ENCODE peak calls at places on chromosome 19, in six cellular contexts. G is CD8-positive, alpha-beta memory T cell; B is activated naive CD4-positive, alpha-beta T cell; Q is NCI-H1105; T is NCI-H446 treated with DMSO at 0.1 percent for 48 hours; H is tibial artery. S is an unnamed sample.

GRCh38 chr19:47699360-47699917 is 13.8 kb upstream of the EHD2 start:
- DNase-seq in G (no peak), B (peak; percentile 11), Q (no peak), T (peak; percentile 23), H (peak; percentile 67), S (no peak)

GRCh38 chr19:4369888-4370260 is 26.5 kb downstream of the MPND start:
- DNase-seq in G (peak; percentile 72), B (peak; percentile 44), Q (no peak), T (no peak), H (peak; percentile 68), S (no peak)

GRCh38 chr19:4310247-4311121 is 6.1 kb downstream of the FSD1 start:
- DNase-seq in G (no peak), B (no peak), Q (no peak), T (no peak), H (no peak), S (no peak)

GRCh38 chr19:48393559-48394330 is at the start of gene GRIN2D:
- DNase-seq in G (peak; percentile 16), B (no peak), Q (no peak), T (no peak), H (no peak), S (no peak)

GRCh38 chr19:12648088-12648487 is 18.5 kb downstream of the MAN2B1 start:
- DNase-seq in G (no peak), B (no peak), Q (peak; percentile 10), T (no peak), H (no peak), S (no peak)

GRCh38 chr19:46213156-46213555 is 16.4 kb upstream of the IGFL1 start:
- DNase-seq in G (no peak), B (no peak), Q (no peak), T (no peak), H (no peak), S (no peak)

GRCh38 chr19:38666662-38667448 is 19.4 kb downstream of the ACTN4 start:
- DNase-seq in G (peak; percentile 42), B (no peak), Q (no peak), T (peak; percentile 19), H (peak; percentile 83), S (peak; percentile 17)

GRCh38 chr19:55593096-55593772 is 6.1 kb downstream of the FIZ1 start:
- DNase-seq in G (no peak), B (no peak), Q (no peak), T (no peak), H (no peak), S (no peak)

GRCh38 chr19:35095667-35096368 is 19.8 kb upstream of the FXYD3 start:
- DNase-seq in G (no peak), B (no peak), Q (no peak), T (no peak), H (no peak), S (no peak)

GRCh38 chr19:973726-974563 is 10.2 kb upstream of the WDR18 start:
- DNase-seq in G (no peak), B (no peak), Q (no peak), T (no peak), H (no peak), S (no peak)

GRCh38 chr19:7516281-7516862 is 469 bp downstream of the ZNF358 start:
- DNase-seq in G (no peak), B (no peak), Q (no peak), T (no peak), H (peak; percentile 66), S (no peak)

GRCh38 chr19:53372196-53372595 is 6.7 kb downstream of the ZNF525 start:
- DNase-seq in G (no peak), B (no peak), Q (no peak), T (no peak), H (no peak), S (no peak)

GRCh38 chr19:2982983-2983350 is 5.6 kb downstream of the TLE6 start:
- DNase-seq in G (no peak), B (no peak), Q (peak; percentile 96), T (peak; percentile 99), H (peak; percentile 99), S (no peak)

GRCh38 chr19:2199215-2199614 is 35.5 kb downstream of the DOT1L start:
- DNase-seq in G (no peak), B (no peak), Q (no peak), T (no peak), H (no peak), S (no peak)

GRCh38 chr19:40610396-40611064 is 9.4 kb downstream of the LTBP4 start:
- DNase-seq in G (peak; percentile 74), B (peak; percentile 55), Q (peak; percentile 33), T (no peak), H (peak; percentile 88), S (no peak)

GRCh38 chr19:45498411-45499195 is at the start of gene PPM1N:
- DNase-seq in G (peak; percentile 64), B (peak; percentile 33), Q (peak; percentile 4), T (no peak), H (no peak), S (no peak)

GRCh38 chr19:33778089-33778791 is 18.4 kb upstream of the KCTD15 start:
- DNase-seq in G (peak; percentile 70), B (peak; percentile 79), Q (peak; percentile 83), T (peak; percentile 21), H (peak; percentile 82), S (peak; percentile 56)

GRCh38 chr19:41298327-41298964 is 11.5 kb upstream of the CCDC97 start:
- DNase-seq in G (peak; percentile 58), B (no peak), Q (no peak), T (no peak), H (peak; percentile 87), S (no peak)

GRCh38 chr19:18279266-18279515 is 2.2 kb downstream of the JUND start:
- DNase-seq in G (no peak), B (no peak), Q (no peak), T (no peak), H (no peak), S (no peak)

GRCh38 chr19:14061081-14061749 is 661 bp downstream of the PALM3 start:
- DNase-seq in G (no peak), B (no peak), Q (no peak), T (no peak), H (no peak), S (no peak)